ENCODE peak calls at places on chromosomes 6 and 20, in seven cellular contexts. R is GM23338, U is hepatocyte, N is MM.1S, I is neural progenitor cell, V is HCT116, L is PC-3. G is an unnamed sample. For H3K27me3, the result is how much of the 10 kb centered on the place peaks cover.

GRCh38 chr20:49729780-49730179 is 16.1 kb upstream of the B4GALT5 start:
- DNase-seq in R (no peak), U (no peak), N (no peak), I (no peak), V (no peak), L (no peak), G (peak)

GRCh38 chr6:167898673-167899311 is 72.1 kb downstream of the AFDN start:
- DNase-seq in R (peak), U (peak), N (peak), I (peak), V (no peak), L (peak), G (peak)

GRCh38 chr20:55641497-55641896 is 363.8 kb downstream of the CBLN4 start:
- DNase-seq in R (no peak), U (no peak), N (no peak), I (no peak), V (no peak), L (no peak), G (no peak)

GRCh38 chr6:170516783-170517616 is 36.1 kb downstream of the PSMB1 start:
- DNase-seq in R (peak), U (peak), N (peak), I (peak), V (peak), L (peak), G (peak)

GRCh38 chr6:43771210-43771857 is 1.3 kb downstream of the VEGFA start:
- DNase-seq in R (peak), U (peak), N (peak), I (peak), V (no peak), L (peak), G (peak)

GRCh38 chr6:64996301-64996700 is 710.7 kb downstream of the EYS start:
- DNase-seq in R (no peak), U (no peak), N (no peak), I (no peak), V (no peak), L (no peak), G (no peak)

GRCh38 chr20:59518881-59519706 is 85.2 kb upstream of the PHACTR3 start:
- DNase-seq in R (peak), U (peak), N (peak), I (peak), V (peak), L (peak), G (peak)

GRCh38 chr20:40512567-40512966 is 176.5 kb downstream of the MAFB start:
- DNase-seq in R (no peak), U (no peak), N (no peak), I (no peak), V (no peak), L (no peak), G (no peak)

GRCh38 chr20:40757087-40757486 is 68.1 kb upstream of the MAFB start:
- DNase-seq in R (no peak), U (no peak), N (peak), I (no peak), V (no peak), L (no peak), G (no peak)

GRCh38 chr20:46222521-46223007 is 85.7 kb downstream of the CDH22 start:
- DNase-seq in R (peak), U (peak), N (no peak), I (peak), V (no peak), L (no peak), G (no peak)

GRCh38 chr6:56714982-56715456 is 72.3 kb upstream of the DST start:
- DNase-seq in R (no peak), U (no peak), N (no peak), I (peak), V (peak), L (peak), G (peak)

GRCh38 chr20:50027611-50028105 is 44.9 kb downstream of the SNAI1 start:
- DNase-seq in R (no peak), U (peak), N (no peak), I (no peak), V (no peak), L (peak), G (peak)

GRCh38 chr6:31898200-31899011 is 908 bp upstream of the EHMT2 start:
- DNase-seq in R (peak), U (peak), N (peak), I (peak), V (peak), L (peak), G (peak)

GRCh38 chr6:44649365-44650025 is 262.0 kb downstream of the CDC5L start:
- DNase-seq in R (no peak), U (no peak), N (peak), I (no peak), V (no peak), L (peak), G (peak)

GRCh38 chr6:111485316-111485715 is 2.3 kb upstream of the REV3L start:
- DNase-seq in R (no peak), U (no peak), N (no peak), I (no peak), V (no peak), L (no peak), G (no peak)

GRCh38 chr20:44609006-44609510 is 26.7 kb downstream of the PKIG start:
- DNase-seq in R (no peak), U (no peak), N (no peak), I (peak), V (no peak), L (no peak), G (no peak)

GRCh38 chr20:23350855-23351838 is 556 bp downstream of the NXT1 start:
- DNase-seq in R (peak), U (peak), N (peak), I (peak), V (peak), L (peak), G (peak)

GRCh38 chr6:25404094-25404493 is 124.9 kb downstream of the CARMIL1 start:
- DNase-seq in R (no peak), U (no peak), N (peak), I (no peak), V (no peak), L (no peak), G (no peak)

GRCh38 chr20:24779166-24779565 is 169.9 kb upstream of the CST7 start:
- DNase-seq in R (no peak), U (no peak), N (no peak), I (no peak), V (no peak), L (no peak), G (no peak)

GRCh38 chr20:13340088-13340487 is 119.0 kb downstream of the ISM1 start:
- DNase-seq in R (no peak), U (no peak), N (no peak), I (no peak), V (no peak), L (no peak), G (peak)

GRCh38 chr6:692356-692851 is 535 bp downstream of the EXOC2 start:
- DNase-seq in R (peak), U (peak), N (peak), I (peak), V (peak), L (peak), G (peak)

DNA sequence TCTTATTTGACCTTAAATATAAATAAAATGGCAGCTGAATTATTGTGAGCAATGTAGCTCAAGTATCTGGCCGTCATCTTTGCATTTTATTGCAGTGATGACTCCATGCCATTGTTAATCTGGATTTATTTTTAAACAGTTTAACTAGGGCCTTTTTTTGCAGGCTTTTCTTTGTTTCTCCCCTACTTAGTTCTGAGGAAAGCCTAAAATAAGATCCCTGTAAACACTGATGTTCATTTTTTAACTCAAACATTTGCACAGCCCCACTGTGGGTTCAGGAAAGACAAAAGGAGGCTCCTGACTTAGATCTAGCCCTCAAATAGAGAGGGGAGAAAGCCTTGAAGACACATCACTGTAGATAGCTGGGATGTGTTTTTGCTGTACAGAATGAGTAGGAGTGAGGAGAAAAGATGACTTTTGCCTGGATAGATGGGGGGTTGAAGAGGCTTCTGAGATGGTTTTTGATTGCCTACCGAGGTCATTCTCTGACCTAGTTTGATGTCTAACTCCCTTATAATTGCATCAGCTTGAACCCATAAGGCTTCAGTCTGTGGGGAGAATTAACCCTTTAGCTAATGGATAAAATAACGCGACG is 69.3 kb downstream of the PLEKHG1 start:
- DNase-seq in R (no peak), U (no peak), N (no peak), I (no peak), V (no peak), L (no peak), G (peak)
- TF ChIP-seq EZH2phosphoT487 in R (no peak), U (no peak), N (no peak), I (no peak), V (no peak), L (no peak), G (no peak)

GRCh38 chr6:41411961-41412360 is 76.6 kb downstream of the NCR2 start:
- DNase-seq in R (no peak), U (no peak), N (no peak), I (no peak), V (no peak), L (no peak), G (peak)

GRCh38 chr6:41406821-41407787 is 71.7 kb downstream of the NCR2 start:
- DNase-seq in R (peak), U (peak), N (no peak), I (peak), V (no peak), L (no peak), G (no peak)

GRCh38 chr6:41408576-41408975 is 73.2 kb downstream of the NCR2 start:
- DNase-seq in R (peak), U (no peak), N (no peak), I (peak), V (no peak), L (no peak), G (no peak)

GRCh38 chr6:41409489-41409888 is 74.1 kb downstream of the NCR2 start:
- DNase-seq in R (no peak), U (no peak), N (no peak), I (no peak), V (no peak), L (no peak), G (no peak)

DNA sequence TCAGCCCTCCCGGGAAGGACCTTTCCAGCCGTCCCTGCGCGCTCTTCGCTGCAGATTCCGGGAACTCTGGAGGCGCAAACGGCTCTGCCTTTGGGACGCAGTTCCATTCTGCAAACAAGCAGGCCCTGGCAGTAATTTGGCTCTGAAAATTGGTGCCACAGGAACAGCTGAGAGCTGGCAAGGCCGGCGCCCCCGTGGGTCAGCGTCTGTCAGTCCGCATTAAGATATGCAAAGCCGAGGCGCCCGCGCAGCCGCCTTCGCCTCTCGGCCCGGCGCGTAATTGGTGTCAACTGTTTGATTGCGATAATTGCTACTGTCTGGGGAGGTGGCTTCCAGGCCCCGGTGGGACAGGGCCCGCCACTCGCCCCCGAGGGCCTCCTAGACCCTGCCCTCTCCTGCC is 73.6 kb downstream of the NCR2 start:
- DNase-seq in R (peak), U (no peak), N (no peak), I (peak), V (no peak), L (no peak), G (no peak)
- H3K27me3 ChIP-seq in R (half or more), U (half or more), N (half or more), I (half or more), V (under half), L (half or more), G (under half)

GRCh38 chr20:63139369-63139768 is 76.6 kb downstream of the YTHDF1 start:
- DNase-seq in R (no peak), U (no peak), N (no peak), I (no peak), V (no peak), L (no peak), G (no peak)
- TF ChIP-seq EZH2 in R (no peak), U (no peak), N (no peak), I (no peak), V (no peak), L (no peak), G (no peak)

GRCh38 chr20:52619101-52619500 is 353.1 kb upstream of the TSHZ2 start:
- DNase-seq in R (no peak), U (peak), N (peak), I (no peak), V (no peak), L (no peak), G (no peak)

GRCh38 chr20:52610749-52611148 is 361.4 kb upstream of the TSHZ2 start:
- DNase-seq in R (no peak), U (no peak), N (no peak), I (no peak), V (no peak), L (no peak), G (no peak)

GRCh38 chr20:52619671-52620070 is 352.5 kb upstream of the TSHZ2 start:
- DNase-seq in R (no peak), U (no peak), N (no peak), I (no peak), V (no peak), L (no peak), G (no peak)

DNA sequence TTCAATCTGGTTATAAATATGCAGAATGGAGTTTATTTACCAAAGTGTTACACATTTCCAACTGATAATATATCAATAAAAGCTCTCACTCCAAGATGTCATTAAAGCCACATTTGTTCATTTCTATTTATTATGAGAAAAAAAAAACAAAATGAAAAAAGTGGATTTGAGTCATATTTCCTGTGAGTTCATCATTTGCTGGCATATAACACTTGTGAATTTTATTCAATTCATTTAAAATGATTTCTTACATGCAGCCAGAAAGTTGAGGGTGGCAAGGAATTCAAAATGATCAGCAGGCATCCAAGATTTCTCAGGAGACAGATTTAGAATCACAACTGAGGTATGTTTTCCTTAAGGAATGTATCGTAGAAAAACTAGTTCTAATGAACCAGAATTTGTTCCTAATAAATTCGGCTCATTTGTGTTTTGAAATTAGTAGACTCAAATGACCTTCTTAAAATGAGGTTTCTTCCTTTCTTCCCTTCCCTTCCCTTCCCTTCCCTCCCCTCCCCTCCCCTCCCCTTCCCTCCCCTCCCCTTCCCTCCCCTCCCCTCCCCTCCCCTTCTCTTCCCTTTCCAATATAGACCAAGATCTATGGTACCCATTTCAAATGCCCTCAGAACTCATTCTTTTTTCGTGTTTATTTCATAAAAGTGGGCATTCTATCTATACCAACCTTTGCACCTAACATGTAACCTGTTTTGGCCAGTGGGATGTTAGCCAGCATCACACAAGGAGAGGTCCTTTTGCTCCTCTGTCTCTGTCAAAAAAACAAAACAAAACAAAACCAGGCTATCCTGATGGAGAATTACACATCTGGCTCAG is 357.9 kb upstream of the TSHZ2 start:
- DNase-seq in R (no peak), U (no peak), N (no peak), I (no peak), V (no peak), L (no peak), G (peak)
- TF ChIP-seq EZH2phosphoT487 in R (no peak), U (no peak), N (no peak), I (no peak), V (no peak), L (no peak), G (no peak)

GRCh38 chr6:30359276-30359675 is 14.3 kb downstream of the RPP21 start:
- DNase-seq in R (no peak), U (no peak), N (no peak), I (no peak), V (no peak), L (no peak), G (no peak)

GRCh38 chr6:30361661-30362060 is 16.7 kb downstream of the RPP21 start:
- DNase-seq in R (no peak), U (no peak), N (no peak), I (no peak), V (no peak), L (no peak), G (no peak)

GRCh38 chr6:30363459-30363858 is 18.5 kb downstream of the RPP21 start:
- DNase-seq in R (peak), U (no peak), N (no peak), I (peak), V (no peak), L (no peak), G (no peak)

GRCh38 chr6:30360139-30360538 is 15.2 kb downstream of the RPP21 start:
- DNase-seq in R (peak), U (no peak), N (no peak), I (peak), V (no peak), L (no peak), G (peak)

GRCh38 chr6:30364591-30364990 is 19.6 kb downstream of the RPP21 start:
- DNase-seq in R (peak), U (no peak), N (no peak), I (peak), V (no peak), L (peak), G (no peak)
- H3K27me3 ChIP-seq in R (under half), U (half or more), N (under half), I (half or more), V (under half), L (half or more), G (half or more)

DNA sequence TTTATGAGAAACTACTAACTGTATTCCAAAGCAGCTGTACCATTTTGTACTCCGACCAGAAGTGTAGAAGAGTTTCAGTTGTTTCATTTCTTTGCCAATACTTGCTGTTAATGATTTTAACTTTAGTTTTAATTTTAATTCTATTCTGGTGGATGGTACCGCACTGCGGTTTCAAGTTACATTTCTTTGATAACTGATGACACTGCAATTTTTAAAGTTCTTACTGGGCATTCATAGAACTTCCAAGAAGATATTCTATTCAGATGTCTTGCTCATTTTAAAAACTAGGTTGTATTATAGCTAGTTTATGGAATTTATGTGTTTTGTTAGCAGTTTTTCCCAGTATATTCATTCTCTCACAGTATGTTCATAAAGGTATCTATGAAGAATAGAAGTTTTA is 63.8 kb upstream of the LYRM2 start:
- DNase-seq in R (no peak), U (no peak), N (no peak), I (no peak), V (no peak), L (no peak), G (no peak)
- TF ChIP-seq EZH2 in R (no peak), U (no peak), N (no peak), I (no peak), V (no peak), L (no peak), G (no peak)

DNA sequence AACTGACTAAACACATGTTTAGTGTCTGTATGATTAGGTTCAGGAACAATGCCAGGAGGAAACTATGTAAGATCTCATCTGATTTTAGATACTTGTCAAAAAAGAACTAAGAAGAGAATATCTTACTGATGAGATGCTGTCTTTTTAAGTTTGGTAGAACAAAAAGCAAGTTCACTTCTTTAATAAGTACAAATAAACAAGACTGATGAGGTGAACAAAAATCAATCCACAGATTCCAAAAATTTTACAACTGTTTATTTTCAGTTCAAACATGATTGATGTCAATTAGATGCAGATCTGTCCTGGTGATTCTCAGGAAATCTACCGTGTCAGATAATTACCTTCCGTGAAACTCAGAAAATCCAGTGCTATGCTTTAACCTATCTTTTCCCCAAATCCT is 24.9 kb downstream of the EPHA7 start:
- DNase-seq in R (no peak), U (no peak), N (no peak), I (no peak), V (no peak), L (no peak), G (no peak)
- TF ChIP-seq EZH2phosphoT487 in R (no peak), U (no peak), N (no peak), I (no peak), V (no peak), L (no peak), G (no peak)

GRCh38 chr20:38308447-38308846 is 4.5 kb downstream of the BPI start:
- DNase-seq in R (no peak), U (no peak), N (no peak), I (no peak), V (no peak), L (no peak), G (no peak)
- H3K27me3 ChIP-seq in R (under half), U (under half), N (under half), I (under half), V (under half), L (under half), G (under half)

DNA sequence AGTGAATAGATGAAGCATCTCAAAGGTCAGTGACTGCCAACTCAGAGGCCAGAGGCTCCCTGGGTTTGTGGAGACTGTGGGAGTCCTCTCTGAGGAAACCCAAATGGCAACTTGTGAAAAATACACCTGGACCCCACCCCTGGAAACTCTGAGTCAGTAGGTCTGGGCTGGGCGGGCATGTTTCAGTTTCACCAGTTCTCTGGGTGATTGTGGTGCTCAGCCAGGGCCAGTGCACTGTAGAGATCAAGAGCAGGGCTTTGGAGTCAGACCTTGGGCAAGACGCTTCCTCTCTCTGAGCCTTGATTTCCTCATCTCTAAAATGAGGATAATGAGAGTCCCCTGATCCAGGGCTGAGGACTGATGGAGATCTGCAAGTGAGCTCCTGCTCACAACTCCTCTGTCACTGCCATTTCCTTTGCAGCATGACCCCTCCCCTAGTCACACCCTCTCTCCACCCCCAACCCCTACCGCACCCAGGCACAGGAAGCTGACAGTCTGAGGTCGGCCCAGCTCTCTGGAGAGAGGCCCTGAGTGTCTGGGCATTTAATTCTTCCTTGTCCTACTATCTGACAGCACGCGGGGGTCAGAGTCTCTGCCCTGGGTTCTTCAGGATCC is 5.1 kb downstream of the DEF6 start:
- DNase-seq in R (peak), U (peak), N (peak), I (no peak), V (peak), L (peak), G (peak)
- TF ChIP-seq EZH2 in R (no peak), U (no peak), N (no peak), I (no peak), V (no peak), L (no peak), G (no peak)